ENCODE peak calls at places on chromosomes 5 and 9, in seven cellular contexts. G, L, X, Z, U, V and S are unnamed samples.
A peak's percentile ranks its signal among the peaks of the same experiment; 100 is the strongest.

GRCh38 chr9:117300686-117301085 is 114.2 kb downstream of the ASTN2 start:
- DNase-seq in G (no peak), X (no peak), U (no peak), V (no peak), Z (no peak), L (no peak), S (no peak)

GRCh38 chr5:91419136-91419535 is 36.0 kb upstream of the ARRDC3 start:
- DNase-seq in Z (no peak), V (no peak), U (no peak), L (no peak), X (no peak), G (no peak), S (no peak)

GRCh38 chr5:67765697-67766096 is 449.9 kb upstream of the PIK3R1 start:
- DNase-seq in Z (no peak), L (no peak), V (no peak), X (no peak), G (no peak), U (no peak), S (no peak)

GRCh38 chr5:135232958-135233357 is 166.1 kb downstream of the MACROH2A1 start:
- DNase-seq in U (no peak), G (no peak), X (no peak), V (no peak), Z (no peak), L (no peak), S (no peak)

GRCh38 chr5:27080147-27080546 is 41.8 kb upstream of the CDH9 start:
- DNase-seq in G (no peak), X (no peak), L (no peak), V (no peak), Z (no peak), U (no peak), S (no peak)

GRCh38 chr9:7982907-7983306 is 183.3 kb upstream of the DMAC1 start:
- DNase-seq in L (no peak), Z (no peak), V (no peak), U (no peak), X (no peak), G (no peak), S (no peak)

GRCh38 chr5:112196574-112196973 is 222.5 kb downstream of the EPB41L4A start:
- DNase-seq in U (no peak), V (no peak), X (no peak), L (no peak), G (no peak), Z (no peak), S (no peak)

GRCh38 chr5:177402271-177403043 is 2.0 kb upstream of the PFN3 start:
- DNase-seq in U (peak; percentile 82), X (peak; percentile 81), V (no peak), L (no peak), Z (no peak), G (peak; percentile 68), S (peak; percentile 93)

GRCh38 chr9:1009101-1009707 is 32.7 kb downstream of the DMRT3 start:
- DNase-seq in Z (peak; percentile 60), U (peak; percentile 51), L (no peak), G (peak; percentile 65), V (peak; percentile 72), X (peak; percentile 74), S (peak; percentile 83)

GRCh38 chr9:97564291-97565175 is 63.1 kb downstream of the TMOD1 start:
- DNase-seq in Z (no peak), L (no peak), V (peak; percentile 11), G (no peak), X (peak; percentile 83), U (no peak), S (no peak)

GRCh38 chr5:138716456-138716924 is 36.7 kb upstream of the CTNNA1 start:
- DNase-seq in V (no peak), L (no peak), G (no peak), U (no peak), Z (peak; percentile 39), X (peak; percentile 48), S (peak; percentile 24)

GRCh38 chr9:129077236-129077635 is 3.7 kb upstream of the DOLPP1 start:
- DNase-seq in Z (no peak), V (no peak), U (no peak), X (no peak), L (no peak), G (no peak), S (no peak)

GRCh38 chr5:166625210-166625865 is 1666.1 kb upstream of the WWC1 start:
- DNase-seq in Z (no peak), L (no peak), G (no peak), V (no peak), U (no peak), X (no peak), S (no peak)
- TF ChIP-seq JUND in Z (no peak), L (no peak), G (no peak), V (no peak), U (no peak), X (no peak), S (no peak)

GRCh38 chr9:70499621-70500020 is 85.2 kb upstream of the KLF9 start:
- DNase-seq in U (no peak), G (no peak), V (no peak), X (no peak), Z (no peak), L (no peak), S (no peak)
- TF ChIP-seq JUND in U (no peak), G (no peak), V (no peak), X (no peak), Z (no peak), L (no peak), S (no peak)

GRCh38 chr9:73143606-73144328 is 7.9 kb upstream of the ANXA1 start:
- DNase-seq in L (no peak), X (no peak), G (no peak), Z (no peak), U (peak; percentile 68), V (peak; percentile 77), S (no peak)
- TF ChIP-seq JUND in L (no peak), X (peak; percentile 95), G (peak; percentile 40), Z (no peak), U (peak; percentile 91), V (peak; percentile 96), S (peak; percentile 41)

GRCh38 chr5:157530226-157530972 is 45.2 kb downstream of the ADAM19 start:
- DNase-seq in X (no peak), U (no peak), L (no peak), V (no peak), G (no peak), Z (no peak), S (no peak)
- TF ChIP-seq JUND in X (no peak), U (no peak), L (no peak), V (no peak), G (no peak), Z (no peak), S (no peak)

GRCh38 chr9:121900163-121900562 is 192.9 kb downstream of the TTLL11 start:
- DNase-seq in X (no peak), G (no peak), V (no peak), Z (no peak), U (no peak), L (no peak), S (no peak)
- TF ChIP-seq JUND in X (no peak), G (no peak), V (no peak), Z (no peak), U (no peak), L (no peak), S (no peak)

GRCh38 chr5:33824516-33825195 is 67.1 kb downstream of the ADAMTS12 start:
- DNase-seq in U (no peak), L (peak; percentile 43), G (no peak), Z (no peak), V (no peak), X (no peak), S (no peak)
- TF ChIP-seq JUND in U (no peak), L (no peak), G (no peak), Z (no peak), V (no peak), X (no peak), S (no peak)

GRCh38 chr5:75667586-75667985 is 49.7 kb downstream of the POC5 start:
- DNase-seq in V (no peak), X (no peak), Z (peak; percentile 20), L (no peak), G (no peak), U (no peak), S (no peak)
- TF ChIP-seq JUND in V (no peak), X (no peak), Z (no peak), L (no peak), G (no peak), U (no peak), S (no peak)

GRCh38 chr9:65411901-65412300 is 126.9 kb upstream of the FOXD4L5 start:
- DNase-seq in L (no peak), G (no peak), X (no peak), U (no peak), V (no peak), Z (no peak), S (no peak)

GRCh38 chr9:65410926-65411325 is 125.9 kb upstream of the FOXD4L5 start:
- DNase-seq in G (no peak), Z (no peak), V (no peak), X (no peak), L (no peak), U (no peak), S (no peak)

GRCh38 chr9:65409471-65409980 is 124.5 kb upstream of the FOXD4L5 start:
- DNase-seq in L (no peak), Z (no peak), V (no peak), X (no peak), U (no peak), G (no peak), S (no peak)

DNA sequence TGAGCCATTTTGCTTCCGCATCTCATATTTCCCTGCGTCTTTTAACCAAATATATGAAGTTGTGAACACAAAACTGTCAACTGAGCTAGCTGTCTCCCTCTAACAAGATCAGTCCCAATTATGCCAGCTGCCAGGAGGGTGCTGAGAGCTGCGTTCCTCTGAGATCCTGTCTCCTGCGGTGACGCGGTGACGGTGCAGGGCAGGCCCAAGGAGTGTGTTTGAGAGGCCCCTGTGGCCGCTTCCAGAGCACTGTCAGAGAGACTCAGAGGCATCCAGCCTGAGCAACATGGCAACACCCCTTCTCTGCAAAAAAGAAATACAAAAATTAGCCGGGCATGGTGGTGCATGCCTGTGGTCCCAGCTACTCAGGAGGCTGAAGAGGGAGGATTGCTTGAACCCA is 126.3 kb upstream of the FOXD4L5 start:
- DNase-seq in V (no peak), X (no peak), G (no peak), Z (no peak), U (no peak), L (no peak), S (no peak)
- TF ChIP-seq JUND in V (no peak), X (no peak), G (no peak), Z (no peak), U (no peak), L (no peak), S (no peak)

GRCh38 chr9:23492126-23493002 is 333.7 kb downstream of the ELAVL2 start:
- DNase-seq in L (no peak), X (peak; percentile 46), G (peak; percentile 15), Z (peak; percentile 31), V (no peak), U (no peak), S (peak; percentile 77)
- TF ChIP-seq JUND in L (no peak), X (no peak), G (no peak), Z (no peak), V (no peak), U (no peak), S (no peak)

GRCh38 chr5:759781-760362 is 24.7 kb downstream of the ZDHHC11B start:
- DNase-seq in V (no peak), G (no peak), U (no peak), Z (no peak), X (peak; percentile 37), L (no peak), S (peak; percentile 44)
- TF ChIP-seq JUND in V (no peak), G (no peak), U (no peak), Z (no peak), X (no peak), L (no peak), S (no peak)